ENCODE peak calls at places on chromosomes 6 and 20, in four cellular contexts. S is lower lobe of right lung, J is AG10803, I is A549. H is an unnamed sample.

GRCh38 chr6:120141601-120142000 is 792.0 kb upstream of the MAN1A1 start:
- DNase-seq in J (no peak), S (no peak), I (no peak), H (no peak)

GRCh38 chr6:100761841-100762240 is 119.3 kb downstream of the ASCC3 start:
- DNase-seq in I (no peak), S (no peak), J (no peak), H (no peak)

GRCh38 chr20:22768779-22769178 is 184.4 kb upstream of the FOXA2 start:
- DNase-seq in S (no peak), I (peak), J (no peak), H (no peak)

GRCh38 chr20:37525810-37526209 is 1.9 kb downstream of the BLCAP start:
- DNase-seq in S (no peak), J (no peak), I (no peak), H (no peak)

GRCh38 chr6:118565317-118565960 is 17.3 kb downstream of the PLN start:
- DNase-seq in I (peak), S (no peak), J (no peak), H (no peak)

GRCh38 chr20:24584538-24585356 is 115.3 kb downstream of the SYNDIG1 start:
- DNase-seq in J (peak), S (no peak), I (no peak), H (peak)

GRCh38 chr20:59678951-59679350 is 74.6 kb downstream of the PHACTR3 start:
- DNase-seq in S (no peak), I (no peak), J (no peak), H (no peak)

GRCh38 chr6:84526631-84527030 is 237.8 kb downstream of the TBX18 start:
- DNase-seq in J (no peak), I (no peak), S (no peak), H (no peak)

GRCh38 chr20:913306-913849 is 2.8 kb downstream of the ANGPT4 start:
- DNase-seq in J (no peak), S (no peak), I (no peak), H (no peak)
- H3K4me3 ChIP-seq in J (no peak), S (no peak), I (no peak), H (no peak)

GRCh38 chr20:32528291-32528891 is 56.7 kb downstream of the NOL4L start:
- DNase-seq in I (no peak), J (no peak), S (peak), H (no peak)
- H3K4me3 ChIP-seq in I (no peak), J (no peak), S (no peak), H (no peak)

GRCh38 chr6:6008648-6009421 is 2.1 kb upstream of the NRN1 start:
- DNase-seq in I (peak), J (peak), S (peak), H (peak)

GRCh38 chr6:6008114-6008647 is 1.5 kb upstream of the NRN1 start:
- DNase-seq in I (no peak), J (no peak), S (no peak), H (no peak)

GRCh38 chr6:6007311-6008113 is 787 bp upstream of the NRN1 start:
- DNase-seq in I (peak), J (peak), S (no peak), H (no peak)

GRCh38 chr6:6005467-6006427 is 978 bp downstream of the NRN1 start:
- DNase-seq in I (no peak), S (no peak), J (no peak), H (no peak)

GRCh38 chr6:6006428-6007310 is at the start of gene NRN1:
- DNase-seq in S (no peak), J (peak), I (no peak), H (peak)
- H3K4me3 ChIP-seq in S (peak), J (peak), I (peak), H (peak)

DNA sequence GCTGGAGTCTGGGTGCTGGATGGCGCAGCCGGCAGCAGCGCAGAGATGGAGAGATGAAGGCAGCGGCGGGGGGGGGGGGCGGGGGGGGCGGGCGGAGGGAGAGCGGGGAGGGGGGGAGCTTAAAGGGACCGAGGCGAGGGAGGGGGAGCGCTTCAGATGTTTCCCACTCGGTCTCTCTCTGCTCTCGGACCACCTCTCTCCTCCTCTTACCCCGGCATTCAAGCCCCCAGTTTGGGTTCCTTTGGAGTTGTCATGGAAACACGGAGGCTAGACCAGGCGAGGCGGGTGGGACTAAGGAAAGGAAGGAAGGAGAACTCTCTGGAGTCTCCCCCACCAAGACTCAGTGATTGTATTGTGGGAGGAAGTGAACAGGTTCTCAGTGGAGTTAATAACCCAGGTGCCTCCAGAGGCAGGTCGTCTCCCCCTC is at the start of gene PRRT1:
- DNase-seq in J (no peak), S (no peak), I (no peak), H (no peak)
- H3K4me3 ChIP-seq in J (peak), S (peak), I (no peak), H (peak)

H was measured in astrocyte of the spinal cord.